ENCODE peak calls at places on chromosomes 13 and 19, in four cellular contexts. D is activated T-cell treated with anti-CD3 and anti-CD28 coated beads for 1 hour; A is NCI-H345; S is activated CD8-positive, alpha-beta memory T cell treated with anti-CD3 and anti-CD28 coated beads, Interleukin-2, amount 10 ng/mL, durations not matched to agents 7 days and 5 days. W is an unnamed sample.

GRCh38 chr13:34419025-34419424 is 523.0 kb upstream of the NBEA start:
- DNase-seq in D (no peak), A (peak; percentile 80), S (no peak), W (no peak)

GRCh38 chr19:40278361-40279045 is 6.6 kb downstream of the AKT2 start:
- DNase-seq in D (no peak), A (no peak), S (no peak), W (no peak)

GRCh38 chr13:35714096-35714495 is 237.6 kb upstream of the MAB21L1 start:
- DNase-seq in D (no peak), A (no peak), S (no peak), W (peak; percentile 9)

GRCh38 chr13:45381196-45381595 is 37.0 kb downstream of the SLC25A30 start:
- DNase-seq in D (no peak), A (no peak), S (no peak), W (no peak)

GRCh38 chr13:50810998-50811397 is 32.5 kb downstream of the DLEU7 start:
- DNase-seq in D (no peak), A (no peak), S (no peak), W (no peak)

GRCh38 chr19:28289294-28290063 is 923.5 kb downstream of the UQCRFS1 start:
- DNase-seq in D (no peak), A (peak; percentile 98), S (no peak), W (no peak)

GRCh38 chr13:74134777-74135305 is 637 bp upstream of the KLF12 start:
- DNase-seq in D (peak; percentile 41), A (peak; percentile 83), S (peak; percentile 77), W (no peak)

GRCh38 chr13:31116224-31116623 is 45.5 kb downstream of the HSPH1 start:
- DNase-seq in D (no peak), A (no peak), S (no peak), W (peak; percentile 71)

GRCh38 chr13:54379461-54379860 is 1350.8 kb downstream of the OLFM4 start:
- DNase-seq in D (no peak), A (no peak), S (no peak), W (no peak)

GRCh38 chr13:100361504-100361903 is 227.1 kb downstream of the GGACT start:
- DNase-seq in D (no peak), A (no peak), S (no peak), W (peak; percentile 4)

GRCh38 chr13:93320942-93321341 is 94.3 kb downstream of the GPC6 start:
- DNase-seq in D (no peak), A (no peak), S (no peak), W (peak; percentile 7)

GRCh38 chr19:5542665-5543064 is 25.1 kb downstream of the TINCR start:
- DNase-seq in D (no peak), A (peak; percentile 20), S (no peak), W (no peak)

GRCh38 chr13:93505104-93505952 is 278.7 kb downstream of the GPC6 start:
- DNase-seq in D (no peak), A (peak; percentile 33), S (no peak), W (no peak)

GRCh38 chr13:106383791-106384190 is 151.7 kb downstream of the EFNB2 start:
- DNase-seq in D (no peak), A (no peak), S (no peak), W (no peak)

GRCh38 chr13:23956106-23956505 is 58.8 kb upstream of the C1QTNF9B start:
- DNase-seq in D (no peak), A (no peak), S (peak; percentile 58), W (peak; percentile 92)

GRCh38 chr13:64877176-64877575 is 2353.0 kb downstream of the PCDH9 start:
- DNase-seq in D (no peak), A (no peak), S (no peak), W (no peak)

GRCh38 chr19:46731584-46731983 is 14.3 kb upstream of the FKRP start:
- DNase-seq in D (no peak), A (no peak), S (no peak), W (no peak)

GRCh38 chr13:48142437-48142836 is 47.5 kb upstream of the MED4 start:
- DNase-seq in D (no peak), A (no peak), S (no peak), W (no peak)

GRCh38 chr13:112065521-112065866 is 1.5 kb upstream of the SOX1 start:
- DNase-seq in D (no peak), A (no peak), S (no peak), W (no peak)